ENCODE peak calls at places on chromosomes 7 and 10, in nine cellular contexts. W is cardiac fibroblast; B is K562; G is activated CD8-positive, alpha-beta memory T cell treated with anti-CD3 and anti-CD28 coated beads, Interleukin-2, amount 50 U/mL, for 48 hours; P is Right ventricle myocardium superior; M is astrocyte of the spinal cord; L is NCI-H1105; K is H54; F is activated T-helper 1 cell treated with anti-CD3 and anti-CD28 coated beads, Interleukin-12 subunit alpha, Interleukin-12 subunit beta, Interleukin-2, Interleukin-4 antibody, amounts not matched to agents 30 ng/mL and 10 ng/mL and 1 ng/mL, durations not matched to agents 14 hours and 24 hours and 36 hours. H is an unnamed sample.

GRCh38 chr10:130848855-130849254 is 462.7 kb downstream of the TCERG1L start:
- DNase-seq in W (no peak), B (no peak), G (no peak), P (no peak), M (no peak), L (no peak), K (no peak), F (no peak), H (no peak)

GRCh38 chr10:43140414-43140813 is 2.2 kb downstream of the CSGALNACT2 start:
- DNase-seq in W (peak), B (no peak), G (no peak), P (no peak), M (peak), L (no peak), K (peak), F (no peak), H (no peak)

GRCh38 chr7:1520574-1521234 is 9.8 kb upstream of the MAFK start:
- DNase-seq in W (peak), B (peak), G (no peak), P (no peak), M (peak), L (no peak), K (peak), F (no peak), H (no peak)

GRCh38 chr10:79262131-79262530 is 85.1 kb upstream of the PPIF start:
- DNase-seq in W (no peak), B (no peak), G (no peak), P (no peak), M (no peak), L (no peak), K (no peak), F (no peak), H (no peak)

GRCh38 chr7:102978280-102978679 is 65.5 kb downstream of the LRRC17 start:
- DNase-seq in W (peak), B (no peak), G (no peak), P (peak), M (peak), L (no peak), K (no peak), F (no peak), H (peak)

GRCh38 chr10:86263907-86264306 is 102.7 kb downstream of the GRID1 start:
- DNase-seq in W (no peak), B (no peak), G (peak), P (no peak), M (no peak), L (no peak), K (no peak), F (no peak), H (no peak)

GRCh38 chr10:1256139-1256720 is 200.0 kb downstream of the WDR37 start:
- DNase-seq in W (no peak), B (no peak), G (no peak), P (no peak), M (no peak), L (no peak), K (no peak), F (no peak), H (no peak)

GRCh38 chr10:77909755-77910375 is 16.7 kb downstream of the DLG5 start:
- DNase-seq in W (peak), B (peak), G (no peak), P (no peak), M (peak), L (no peak), K (peak), F (no peak), H (peak)

GRCh38 chr10:68261132-68261856 is 29.4 kb upstream of the ATOH7 start:
- DNase-seq in W (no peak), B (no peak), G (no peak), P (peak), M (no peak), L (no peak), K (peak), F (no peak), H (peak)

GRCh38 chr10:77289027-77289501 is 348.5 kb downstream of the KCNMA1 start:
- DNase-seq in W (no peak), B (no peak), G (no peak), P (no peak), M (no peak), L (no peak), K (no peak), F (no peak), H (no peak)

GRCh38 chr7:145016068-145016467 is 180.2 kb upstream of the TPK1 start:
- DNase-seq in W (no peak), B (no peak), G (no peak), P (no peak), M (no peak), L (no peak), K (no peak), F (no peak), H (no peak)

GRCh38 chr10:60434418-60435046 is 44.9 kb upstream of the ANK3 start:
- DNase-seq in W (peak), B (peak), G (no peak), P (no peak), M (peak), L (peak), K (no peak), F (no peak), H (no peak)

GRCh38 chr10:77228559-77228958 is 409.0 kb downstream of the KCNMA1 start:
- DNase-seq in W (no peak), B (no peak), G (no peak), P (no peak), M (no peak), L (peak), K (no peak), F (no peak), H (no peak)

GRCh38 chr10:46198516-46198915 is 88.3 kb upstream of the ANTXRL start:
- DNase-seq in W (peak), B (no peak), G (no peak), P (no peak), M (no peak), L (no peak), K (no peak), F (no peak), H (no peak)

GRCh38 chr7:139330333-139331030 is 10.7 kb upstream of the FMC1 start:
- DNase-seq in W (no peak), B (no peak), G (no peak), P (no peak), M (no peak), L (no peak), K (no peak), F (no peak), H (no peak)

GRCh38 chr10:91551856-91552255 is 81.0 kb downstream of the PPP1R3C start:
- DNase-seq in W (peak), B (peak), G (no peak), P (peak), M (peak), L (no peak), K (no peak), F (no peak), H (peak)

GRCh38 chr7:55127622-55128081 is 108.8 kb downstream of the EGFR start:
- DNase-seq in W (peak), B (no peak), G (no peak), P (peak), M (peak), L (peak), K (no peak), F (no peak), H (peak)

GRCh38 chr10:70590663-70591416 is 11.7 kb downstream of the PRF1 start:
- DNase-seq in W (no peak), B (no peak), G (peak), P (no peak), M (no peak), L (no peak), K (no peak), F (no peak), H (no peak)

GRCh38 chr7:567305-567883 is 47.7 kb upstream of the PDGFA start:
- DNase-seq in W (no peak), B (no peak), G (no peak), P (no peak), M (no peak), L (no peak), K (no peak), F (no peak), H (no peak)

GRCh38 chr7:36058020-36058592 is 94.9 kb upstream of the EEPD1 start:
- DNase-seq in W (no peak), B (no peak), G (no peak), P (no peak), M (no peak), L (no peak), K (no peak), F (no peak), H (no peak)

GRCh38 chr7:86667732-86668131 is 24.0 kb downstream of the GRM3 start:
- DNase-seq in W (no peak), B (no peak), G (no peak), P (no peak), M (no peak), L (peak), K (no peak), F (no peak), H (no peak)

GRCh38 chr7:142303650-142304049 is 45.8 kb upstream of the PRSS58 start:
- DNase-seq in W (peak), B (no peak), G (no peak), P (no peak), M (no peak), L (no peak), K (no peak), F (no peak), H (no peak)

GRCh38 chr10:104350146-104350635 is 3.4 kb upstream of the CFAP58 start:
- DNase-seq in W (peak), B (peak), G (no peak), P (no peak), M (peak), L (no peak), K (no peak), F (no peak), H (no peak)

GRCh38 chr7:149558149-149558861 is 60.7 kb upstream of the ZNF746 start:
- DNase-seq in W (peak), B (no peak), G (no peak), P (no peak), M (peak), L (no peak), K (peak), F (no peak), H (no peak)

GRCh38 chr7:17236161-17236560 is 62.3 kb upstream of the AHR start:
- DNase-seq in W (peak), B (no peak), G (no peak), P (no peak), M (no peak), L (no peak), K (no peak), F (no peak), H (no peak)